ENCODE peak calls at places on chromosomes 4 and X, in four cellular contexts. M is IMR-90, B is DND-41, E is neuronal stem cell. J is an unnamed sample.

GRCh38 chrX:39946822-39947221 is 150.9 kb downstream of the BCOR start:
- DNase-seq in E (no peak), B (no peak), M (peak; percentile 81), J (no peak)

GRCh38 chr4:143185253-143186107 is 763 bp downstream of the USP38 start:
- DNase-seq in B (no peak), E (peak; percentile 23), M (peak; percentile 8), J (peak; percentile 75)

GRCh38 chr4:104500452-104500851 is 5.8 kb upstream of the CXXC4 start:
- DNase-seq in E (no peak), B (no peak), M (no peak), J (no peak)

GRCh38 chrX:72201836-72202536 is 20.4 kb downstream of the PIN4 start:
- DNase-seq in M (peak; percentile 83), B (no peak), E (no peak), J (peak; percentile 37)

GRCh38 chr4:103994059-103994458 is 274.3 kb upstream of the TACR3 start:
- DNase-seq in M (no peak), B (no peak), E (no peak), J (peak; percentile 44)

GRCh38 chrX:143429021-143429570 is 88.2 kb downstream of the SPANXN3 start:
- DNase-seq in B (no peak), M (no peak), E (no peak), J (no peak)

GRCh38 chrX:133353233-133353632 is 62.1 kb downstream of the GPC4 start:
- DNase-seq in M (no peak), E (no peak), B (no peak), J (no peak)

GRCh38 chr4:114132830-114133229 is 153.4 kb upstream of the ARSJ start:
- DNase-seq in M (no peak), E (no peak), B (no peak), J (peak; percentile 67)

GRCh38 chr4:123102897-123103489 is 180.6 kb upstream of the NUDT6 start:
- DNase-seq in B (no peak), M (peak; percentile 69), E (peak; percentile 30), J (peak; percentile 82)

GRCh38 chrX:8192276-8192675 is 21.2 kb upstream of the VCX2 start:
- DNase-seq in B (no peak), M (no peak), E (no peak), J (no peak)

GRCh38 chrX:39859991-39860861 is 237.5 kb downstream of the BCOR start:
- DNase-seq in B (peak; percentile 79), M (peak; percentile 91), E (peak; percentile 17), J (peak; percentile 41)

GRCh38 chr4:169899295-169899694 is 126.9 kb downstream of the MFAP3L start:
- DNase-seq in M (no peak), B (no peak), E (no peak), J (no peak)

GRCh38 chrX:39613508-39613921 is 484.2 kb downstream of the BCOR start:
- DNase-seq in B (peak; percentile 8), E (peak; percentile 21), M (no peak), J (no peak)

GRCh38 chr4:20984011-20984836 is 284.0 kb downstream of the PACRGL start:
- DNase-seq in B (no peak), M (no peak), E (peak; percentile 18), J (no peak)

GRCh38 chrX:45712067-45712466 is 511.4 kb upstream of the DIPK2B start:
- DNase-seq in M (peak; percentile 65), E (no peak), B (no peak), J (no peak)

GRCh38 chrX:52368368-52369055 is at the start of gene XAGE2:
- DNase-seq in M (no peak), B (no peak), E (no peak), J (no peak)

GRCh38 chr4:55124337-55125076 is 888 bp downstream of the KDR start:
- DNase-seq in B (no peak), E (peak; percentile 8), M (no peak), J (peak; percentile 10)

GRCh38 chr4:42453612-42454011 is 56.3 kb downstream of the SHISA3 start:
- DNase-seq in B (no peak), E (no peak), M (no peak), J (no peak)

GRCh38 chr4:147477439-147477838 is 3.5 kb upstream of the EDNRA start:
- DNase-seq in E (no peak), M (no peak), B (no peak), J (no peak)

GRCh38 chrX:7083468-7084396 is 63.8 kb upstream of the STS start:
- DNase-seq in M (peak; percentile 98), E (no peak), B (peak; percentile 89), J (peak; percentile 96)

GRCh38 chrX:56797966-56798711 is 69.1 kb downstream of the NBDY start:
- DNase-seq in B (peak; percentile 17), M (no peak), E (no peak), J (no peak)

GRCh38 chr4:98780926-98781325 is 122.5 kb upstream of the TSPAN5 start:
- DNase-seq in M (no peak), E (no peak), B (no peak), J (no peak)

DNA sequence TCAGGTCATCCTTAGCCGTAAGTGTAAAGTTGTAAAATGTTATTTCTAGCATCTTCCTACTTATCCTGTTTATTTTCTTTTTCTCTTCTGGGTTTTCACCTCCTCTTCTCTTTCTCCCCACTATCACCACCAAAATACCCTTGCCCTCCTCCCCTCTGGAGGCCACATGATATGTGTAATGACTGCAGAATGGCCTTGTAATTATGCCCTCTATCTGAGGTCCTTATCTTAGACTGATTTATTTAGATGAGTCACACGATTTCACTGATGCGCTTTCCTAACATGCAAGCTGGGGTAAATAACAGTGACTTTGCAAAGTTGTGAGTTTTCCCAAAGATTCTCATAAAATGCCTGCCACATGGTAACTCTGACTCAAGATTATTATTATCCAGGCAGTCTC is 231.8 kb upstream of the GPRIN3 start:
- DNase-seq in B (no peak), M (peak; percentile 93), E (no peak), J (no peak)
- H3K4me2 ChIP-seq in B (no peak overlapping the region), M (peak overlapping the region; percentile 57), E (no peak overlapping the region), J (no peak overlapping the region)

GRCh38 chrX:22594771-22595170 is 322.1 kb downstream of the CBLL2 start:
- DNase-seq in M (no peak), E (no peak), B (no peak), J (no peak)
- H3K4me2 ChIP-seq in M (no peak overlapping the region), E (no peak overlapping the region), B (no peak overlapping the region), J (no peak overlapping the region)

DNA sequence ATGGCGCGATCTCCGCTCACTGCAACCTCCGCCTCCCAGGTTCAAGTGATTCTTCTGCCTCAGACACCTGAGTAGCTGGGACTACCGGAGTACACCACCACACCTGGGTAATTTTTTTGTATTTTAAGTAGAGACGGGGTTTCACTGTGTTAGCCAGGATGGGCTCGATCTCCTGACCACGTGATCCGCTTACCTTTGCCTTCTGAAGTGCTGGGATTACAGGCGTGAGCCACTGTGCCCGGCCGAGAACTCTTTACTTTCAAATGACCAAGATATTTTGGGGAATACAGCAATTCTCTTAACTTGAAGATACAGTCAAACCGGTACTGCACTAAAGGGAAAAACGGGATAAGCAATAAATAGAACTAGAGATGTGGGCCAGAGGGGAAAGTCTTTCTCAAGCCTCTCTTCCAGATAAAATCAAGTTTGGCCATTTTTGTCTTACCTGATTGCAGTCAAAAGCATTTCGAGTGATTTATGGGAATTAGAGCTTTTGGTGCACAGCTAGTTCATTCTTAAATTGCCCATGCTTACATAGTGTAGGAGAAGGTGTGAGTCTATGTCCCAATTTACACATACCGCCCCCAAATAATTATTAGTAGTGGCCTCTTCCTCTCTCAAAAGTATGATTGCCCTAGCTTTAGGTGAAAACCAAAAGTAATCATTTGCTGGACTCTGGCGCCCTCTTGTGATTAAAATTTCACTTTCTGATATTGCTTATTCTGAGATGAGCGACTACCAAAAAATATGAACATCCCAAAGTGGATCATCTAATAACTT is 53.2 kb upstream of the ABCG2 start:
- DNase-seq in E (peak; percentile 72), B (peak; percentile 51), M (peak; percentile 46), J (peak; percentile 90)
- H3K4me2 ChIP-seq in E (no peak overlapping the region), B (no peak overlapping the region), M (no peak overlapping the region), J (no peak overlapping the region)

DNA sequence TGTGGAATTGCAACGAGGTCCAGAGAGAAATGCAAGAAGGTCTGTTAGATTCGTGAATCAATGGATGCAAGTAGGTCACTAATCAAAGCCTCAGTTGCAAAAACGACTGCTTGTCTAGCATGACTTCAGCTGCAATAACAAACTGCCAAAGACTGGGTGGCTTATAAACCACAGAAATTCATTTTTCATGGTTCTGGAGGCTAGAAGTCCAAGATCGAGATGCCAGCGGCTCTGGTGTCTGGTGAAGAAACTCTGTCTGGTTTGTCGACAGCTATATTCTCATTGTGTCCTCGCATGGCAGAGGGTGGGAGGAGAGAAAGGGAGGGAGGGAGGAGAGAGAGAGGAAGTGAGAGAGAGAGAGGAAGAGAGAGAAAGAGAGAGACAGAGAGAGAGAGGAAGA is 114.7 kb downstream of the MXRA5 start:
- DNase-seq in E (no peak), B (no peak), M (no peak), J (no peak)
- H3K4me2 ChIP-seq in E (no peak overlapping the region), B (no peak overlapping the region), M (no peak overlapping the region), J (no peak overlapping the region)

GRCh38 chr4:10581022-10581421 is 103.5 kb downstream of the CLNK start:
- DNase-seq in B (no peak), M (no peak), E (no peak), J (no peak)
- H3K4me2 ChIP-seq in B (no peak overlapping the region), M (no peak overlapping the region), E (no peak overlapping the region), J (no peak overlapping the region)

DNA sequence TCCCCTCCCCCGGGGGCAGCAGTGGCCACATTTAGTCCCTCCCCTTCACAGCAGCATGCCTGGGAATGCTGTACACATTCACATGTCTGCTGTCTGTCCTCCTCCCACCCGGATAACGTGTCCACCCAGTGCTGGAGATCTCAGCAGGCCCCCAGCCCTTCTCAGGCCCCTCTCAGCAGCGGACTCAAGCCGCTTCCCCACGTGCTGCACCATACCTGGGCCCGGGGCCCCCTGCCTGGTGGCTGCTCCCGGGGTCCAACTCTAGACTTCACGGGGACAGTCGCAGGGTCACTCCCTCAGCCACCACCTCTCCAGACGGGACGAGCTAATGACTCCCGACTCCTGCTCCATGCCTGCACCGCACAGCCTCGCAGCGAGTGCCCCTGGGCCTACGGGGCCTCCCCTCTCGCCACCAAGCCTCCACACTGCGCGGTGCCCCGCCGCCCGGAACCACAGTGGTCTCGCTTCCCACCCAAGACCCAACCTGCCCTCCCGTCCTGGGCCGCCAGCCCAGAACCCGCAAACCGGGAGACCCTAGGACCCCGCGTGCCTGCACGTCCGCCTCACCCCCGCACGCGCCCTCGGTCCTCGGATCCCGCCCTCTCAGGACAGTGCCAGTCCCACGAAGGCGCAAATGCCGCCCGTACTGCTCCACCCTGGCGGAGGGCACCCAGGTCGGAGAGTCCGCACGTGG is 1.3 kb upstream of the PCGF3 start:
- DNase-seq in E (no peak), B (no peak), M (no peak), J (no peak)
- H3K4me2 ChIP-seq in E (no peak overlapping the region), B (peak overlapping the region; percentile 83), M (no peak overlapping the region), J (no peak overlapping the region)

GRCh38 chr4:1310031-1310795 is 20.5 kb downstream of the MAEA start:
- DNase-seq in M (peak; percentile 16), B (no peak), E (no peak), J (no peak)

GRCh38 chr4:1305261-1305711 is 15.6 kb downstream of the MAEA start:
- DNase-seq in B (no peak), M (no peak), E (no peak), J (no peak)

GRCh38 chr4:1305781-1306455 is 16.2 kb downstream of the MAEA start:
- DNase-seq in M (no peak), E (no peak), B (no peak), J (no peak)

GRCh38 chr4:1309261-1310010 is 19.7 kb downstream of the MAEA start:
- DNase-seq in B (no peak), E (peak; percentile 90), M (peak; percentile 94), J (no peak)

GRCh38 chr4:1307951-1308735 is 18.5 kb downstream of the MAEA start:
- DNase-seq in E (no peak), M (no peak), B (no peak), J (no peak)
- H3K4me2 ChIP-seq in E (no peak overlapping the region), M (no peak overlapping the region), B (no peak overlapping the region), J (no peak overlapping the region)